ENCODE peak calls at places on chromosomes 5 and 9, in five cellular contexts. One of them, this sample, is unnamed.

GRCh38 chr9:131238402-131239021 is 37.8 kb downstream of the FAM78A start:
- DNase-seq in naive thymus-derived CD4-positive, alpha-beta T cell: no peak
- DNase-seq in H7: peak
- DNase-seq in naive thymus-derived CD8-positive, alpha-beta T cell: no peak
- DNase-seq in HEK293T: no peak
- DNase-seq in this sample: peak

GRCh38 chr5:34743878-34744277 is 87.8 kb downstream of the RAI14 start:
- DNase-seq in naive thymus-derived CD4-positive, alpha-beta T cell: no peak
- DNase-seq in H7: no peak
- DNase-seq in naive thymus-derived CD8-positive, alpha-beta T cell: no peak
- DNase-seq in HEK293T: no peak
- DNase-seq in this sample: no peak

GRCh38 chr9:130847306-130848217 is 12.5 kb downstream of the ABL1 start:
- DNase-seq in naive thymus-derived CD4-positive, alpha-beta T cell: no peak
- DNase-seq in H7: peak
- DNase-seq in naive thymus-derived CD8-positive, alpha-beta T cell: no peak
- DNase-seq in HEK293T: no peak
- DNase-seq in this sample: no peak

GRCh38 chr5:10607023-10607665 is 43.3 kb downstream of the ANKRD33B start:
- DNase-seq in naive thymus-derived CD4-positive, alpha-beta T cell: no peak
- DNase-seq in H7: no peak
- DNase-seq in naive thymus-derived CD8-positive, alpha-beta T cell: peak
- DNase-seq in HEK293T: peak
- DNase-seq in this sample: no peak

GRCh38 chr5:76084496-76085285 is 1.5 kb downstream of the SV2C start:
- DNase-seq in naive thymus-derived CD4-positive, alpha-beta T cell: no peak
- DNase-seq in H7: peak
- DNase-seq in naive thymus-derived CD8-positive, alpha-beta T cell: no peak
- DNase-seq in HEK293T: peak
- DNase-seq in this sample: peak

GRCh38 chr5:38466444-38467189 is 89.8 kb downstream of the LIFR start:
- DNase-seq in naive thymus-derived CD4-positive, alpha-beta T cell: no peak
- DNase-seq in H7: peak
- DNase-seq in naive thymus-derived CD8-positive, alpha-beta T cell: no peak
- DNase-seq in HEK293T: no peak
- DNase-seq in this sample: no peak

GRCh38 chr5:116441223-116441622 is 133.4 kb downstream of the SEMA6A start:
- DNase-seq in naive thymus-derived CD4-positive, alpha-beta T cell: no peak
- DNase-seq in H7: no peak
- DNase-seq in naive thymus-derived CD8-positive, alpha-beta T cell: no peak
- DNase-seq in HEK293T: no peak
- DNase-seq in this sample: no peak

GRCh38 chr9:81964216-81965171 is 21.2 kb downstream of the SPATA31D3 start:
- DNase-seq in naive thymus-derived CD4-positive, alpha-beta T cell: no peak
- DNase-seq in H7: no peak
- DNase-seq in naive thymus-derived CD8-positive, alpha-beta T cell: no peak
- DNase-seq in HEK293T: no peak
- DNase-seq in this sample: no peak

GRCh38 chr9:6052520-6052919 is 37.1 kb upstream of the RANBP6 start:
- DNase-seq in naive thymus-derived CD4-positive, alpha-beta T cell: no peak
- DNase-seq in H7: no peak
- DNase-seq in naive thymus-derived CD8-positive, alpha-beta T cell: no peak
- DNase-seq in HEK293T: no peak
- DNase-seq in this sample: no peak

GRCh38 chr5:153860482-153860881 is 178.2 kb downstream of the FAM114A2 start:
- DNase-seq in naive thymus-derived CD4-positive, alpha-beta T cell: no peak
- DNase-seq in H7: no peak
- DNase-seq in naive thymus-derived CD8-positive, alpha-beta T cell: no peak
- DNase-seq in HEK293T: no peak
- DNase-seq in this sample: no peak

GRCh38 chr9:85421641-85422040 is 320.1 kb downstream of the AGTPBP1 start:
- DNase-seq in naive thymus-derived CD4-positive, alpha-beta T cell: no peak
- DNase-seq in H7: no peak
- DNase-seq in naive thymus-derived CD8-positive, alpha-beta T cell: no peak
- DNase-seq in HEK293T: no peak
- DNase-seq in this sample: no peak

GRCh38 chr9:20319641-20320337 is 302.5 kb downstream of the MLLT3 start:
- DNase-seq in naive thymus-derived CD4-positive, alpha-beta T cell: peak
- DNase-seq in H7: no peak
- DNase-seq in naive thymus-derived CD8-positive, alpha-beta T cell: no peak
- DNase-seq in HEK293T: peak
- DNase-seq in this sample: no peak

GRCh38 chr5:136053336-136054121 is 24.7 kb downstream of the TGFBI start:
- DNase-seq in naive thymus-derived CD4-positive, alpha-beta T cell: no peak
- DNase-seq in H7: no peak
- DNase-seq in naive thymus-derived CD8-positive, alpha-beta T cell: no peak
- DNase-seq in HEK293T: no peak
- DNase-seq in this sample: no peak

GRCh38 chr5:140483055-140483454 is 64.4 kb upstream of the EIF4EBP3 start:
- DNase-seq in naive thymus-derived CD4-positive, alpha-beta T cell: no peak
- DNase-seq in H7: no peak
- DNase-seq in naive thymus-derived CD8-positive, alpha-beta T cell: no peak
- DNase-seq in HEK293T: no peak
- DNase-seq in this sample: no peak

GRCh38 chr9:133000842-133001241 is 22.3 kb downstream of the GFI1B start:
- DNase-seq in naive thymus-derived CD4-positive, alpha-beta T cell: no peak
- DNase-seq in H7: peak
- DNase-seq in naive thymus-derived CD8-positive, alpha-beta T cell: no peak
- DNase-seq in HEK293T: no peak
- DNase-seq in this sample: no peak